ENCODE peak calls at places on chromosomes 4 and X, in eight cellular contexts. O is A549; Q is germinal center; D is stomach; X is iPS DF 6.9; S is naive thymus-derived CD4-positive, alpha-beta T cell; R is NCI-H2171 treated with DMSO at 0.1 percent for 48 hours; U is iPS-NIHi11. W is an unnamed sample.

GRCh38 chr4:89752932-89753598 is 83.9 kb downstream of the SNCA start:
- DNase-seq in O (no peak), Q (no peak), D (no peak), X (no peak), S (no peak), R (peak), U (no peak), W (no peak)

GRCh38 chrX:150525061-150525919 is 43.1 kb upstream of the MTM1 start:
- DNase-seq in O (no peak), Q (no peak), D (peak), X (no peak), S (no peak), R (no peak), U (no peak), W (no peak)

GRCh38 chrX:129495941-129496340 is 27.3 kb downstream of the SMARCA1 start:
- DNase-seq in O (no peak), Q (no peak), D (no peak), X (no peak), S (no peak), R (no peak), U (no peak), W (no peak)

GRCh38 chrX:37847733-37848197 is 394 bp upstream of the DYNLT3 start:
- DNase-seq in O (no peak), Q (no peak), D (no peak), X (no peak), S (no peak), R (no peak), U (no peak), W (no peak)

GRCh38 chr4:74503580-74503979 is 58.6 kb downstream of the AREG start:
- DNase-seq in O (no peak), Q (no peak), D (no peak), X (no peak), S (no peak), R (no peak), U (no peak), W (no peak)

GRCh38 chr4:166538491-166539005 is 665.5 kb downstream of the TLL1 start:
- DNase-seq in O (no peak), Q (no peak), D (no peak), X (no peak), S (no peak), R (no peak), U (no peak), W (no peak)

GRCh38 chr4:74431113-74431826 is 13.7 kb upstream of the AREG start:
- DNase-seq in O (no peak), Q (no peak), D (no peak), X (no peak), S (no peak), R (no peak), U (no peak), W (no peak)

GRCh38 chr4:22019676-22020075 is 71.1 kb upstream of the KCNIP4 start:
- DNase-seq in O (no peak), Q (no peak), D (no peak), X (no peak), S (no peak), R (no peak), U (no peak), W (no peak)

GRCh38 chr4:87497141-87497540 is 32.0 kb downstream of the SPARCL1 start:
- DNase-seq in O (no peak), Q (peak), D (no peak), X (no peak), S (no peak), R (no peak), U (peak), W (no peak)

GRCh38 chrX:49041683-49042529 is 1.3 kb downstream of the TFE3 start:
- DNase-seq in O (peak), Q (no peak), D (no peak), X (no peak), S (peak), R (no peak), U (no peak), W (no peak)

GRCh38 chr4:11748169-11748872 is 319.6 kb upstream of the HS3ST1 start:
- DNase-seq in O (no peak), Q (no peak), D (no peak), X (no peak), S (no peak), R (no peak), U (no peak), W (no peak)

GRCh38 chrX:68868316-68868715 is 39.5 kb downstream of the EFNB1 start:
- DNase-seq in O (no peak), Q (no peak), D (no peak), X (no peak), S (no peak), R (no peak), U (no peak), W (no peak)

GRCh38 chr4:52862605-52863236 is 604 bp downstream of the RASL11B start:
- DNase-seq in O (no peak), Q (no peak), D (no peak), X (no peak), S (no peak), R (no peak), U (no peak), W (no peak)

W was measured in activated naive CD4-positive, alpha-beta T cell treated with anti-CD3 and anti-CD28 coated beads, Interleukin-2, amount 50 U/mL, for 72 hours.